ENCODE peak calls at places on chromosomes 2 and 18, in eight cellular contexts. N, R, P, G, B, J, U and Q are unnamed samples.

GRCh38 chr18:61738488-61738887 is 154.3 kb downstream of the RNF152 start:
- DNase-seq in N (no peak), R (no peak), P (no peak), G (peak; percentile 30), B (no peak), J (no peak), U (no peak), Q (no peak)

GRCh38 chr2:40432916-40433315 is 19.0 kb downstream of the SLC8A1 start:
- DNase-seq in N (no peak), R (no peak), P (no peak), G (no peak), B (no peak), J (no peak), U (no peak), Q (no peak)

GRCh38 chr2:236576053-236576452 is 6.4 kb downstream of the ACKR3 start:
- DNase-seq in N (no peak), R (no peak), P (no peak), G (no peak), B (no peak), J (no peak), U (no peak), Q (no peak)

GRCh38 chr18:13217466-13217961 is 1.0 kb upstream of the LDLRAD4 start:
- DNase-seq in N (no peak), R (peak; percentile 66), P (peak; percentile 51), G (no peak), B (peak; percentile 65), J (peak; percentile 39), U (peak; percentile 69), Q (no peak)

GRCh38 chr2:97662386-97662894 is 1.4 kb downstream of the ACTR1B start:
- DNase-seq in N (no peak), R (peak; percentile 77), P (no peak), G (no peak), B (no peak), J (no peak), U (no peak), Q (no peak)

GRCh38 chr2:174247474-174248186 is 702 bp downstream of the OLA1 start:
- DNase-seq in N (no peak), R (peak; percentile 42), P (no peak), G (no peak), B (peak; percentile 40), J (no peak), U (no peak), Q (no peak)

GRCh38 chr2:65297544-65297943 is 69.9 kb downstream of the ACTR2 start:
- DNase-seq in N (no peak), R (no peak), P (no peak), G (no peak), B (no peak), J (no peak), U (no peak), Q (no peak)

GRCh38 chr2:2840101-2840531 is 509.0 kb upstream of the MYT1L start:
- DNase-seq in N (no peak), R (no peak), P (no peak), G (no peak), B (no peak), J (no peak), U (no peak), Q (no peak)